ENCODE peak calls at places on chromosomes 13 and 19, in seven cellular contexts. Q, P, G, Z, J, V and W are unnamed samples.

GRCh38 chr19:49004964-49005614 is 11.4 kb downstream of the RUVBL2 start:
- DNase-seq in Q (no peak), P (no peak), G (no peak), Z (no peak), J (no peak), V (no peak), W (no peak)

GRCh38 chr13:75038315-75038881 is 443.6 kb downstream of the TBC1D4 start:
- DNase-seq in Q (no peak), P (no peak), G (no peak), Z (no peak), J (no peak), V (no peak), W (no peak)

GRCh38 chr13:54133721-54134120 is 1105.1 kb downstream of the OLFM4 start:
- DNase-seq in Q (no peak), P (no peak), G (no peak), Z (no peak), J (no peak), V (no peak), W (no peak)

GRCh38 chr13:32284927-32285632 is 30.1 kb downstream of the ZAR1L start:
- DNase-seq in Q (peak; percentile 72), P (peak; percentile 76), G (no peak), Z (peak; percentile 65), J (peak; percentile 76), V (no peak), W (no peak)

GRCh38 chr13:90717451-90717936 is 630.0 kb upstream of the MIR17HG start:
- DNase-seq in Q (peak; percentile 76), P (no peak), G (no peak), Z (peak; percentile 68), J (peak; percentile 78), V (no peak), W (no peak)

GRCh38 chr19:9161427-9161826 is 17.4 kb upstream of the OR7D2 start:
- DNase-seq in Q (no peak), P (no peak), G (no peak), Z (no peak), J (no peak), V (no peak), W (no peak)

GRCh38 chr19:17777840-17778620 is 16.9 kb upstream of the B3GNT3 start:
- DNase-seq in Q (no peak), P (no peak), G (peak; percentile 93), Z (no peak), J (peak; percentile 58), V (no peak), W (no peak)

GRCh38 chr13:95463516-95463915 is 89.0 kb upstream of the CLDN10 start:
- DNase-seq in Q (peak; percentile 12), P (no peak), G (no peak), Z (no peak), J (peak; percentile 43), V (no peak), W (no peak)

GRCh38 chr13:45786293-45786920 is 65.1 kb downstream of the SIAH3 start:
- DNase-seq in Q (no peak), P (peak; percentile 58), G (no peak), Z (no peak), J (no peak), V (no peak), W (no peak)

GRCh38 chr13:40345149-40345514 is 321.3 kb downstream of the FOXO1 start:
- DNase-seq in Q (no peak), P (no peak), G (no peak), Z (no peak), J (no peak), V (peak; percentile 54), W (no peak)

GRCh38 chr19:31312004-31312403 is 37.2 kb downstream of the TSHZ3 start:
- DNase-seq in Q (peak; percentile 29), P (no peak), G (no peak), Z (peak; percentile 68), J (peak; percentile 16), V (no peak), W (no peak)

GRCh38 chr13:75637101-75637774 is 1.1 kb downstream of the LMO7 start:
- DNase-seq in Q (peak; percentile 18), P (no peak), G (no peak), Z (peak; percentile 45), J (no peak), V (no peak), W (no peak)

GRCh38 chr19:58033741-58034475 is at the start of gene ZSCAN1:
- DNase-seq in Q (peak; percentile 11), P (peak; percentile 99), G (peak; percentile 90), Z (peak; percentile 86), J (peak; percentile 22), V (peak; percentile 14), W (no peak)
- H3K4me3 ChIP-seq in Q (no peak within 1 kb of the TSS), P (peak within 1 kb of the TSS; percentile 4), G (peak within 1 kb of the TSS; percentile 46), Z (peak within 1 kb of the TSS; percentile 49), J (peak within 1 kb of the TSS; percentile 18), V (peak within 1 kb of the TSS; percentile 27), W (peak within 1 kb of the TSS; percentile 53)

DNA sequence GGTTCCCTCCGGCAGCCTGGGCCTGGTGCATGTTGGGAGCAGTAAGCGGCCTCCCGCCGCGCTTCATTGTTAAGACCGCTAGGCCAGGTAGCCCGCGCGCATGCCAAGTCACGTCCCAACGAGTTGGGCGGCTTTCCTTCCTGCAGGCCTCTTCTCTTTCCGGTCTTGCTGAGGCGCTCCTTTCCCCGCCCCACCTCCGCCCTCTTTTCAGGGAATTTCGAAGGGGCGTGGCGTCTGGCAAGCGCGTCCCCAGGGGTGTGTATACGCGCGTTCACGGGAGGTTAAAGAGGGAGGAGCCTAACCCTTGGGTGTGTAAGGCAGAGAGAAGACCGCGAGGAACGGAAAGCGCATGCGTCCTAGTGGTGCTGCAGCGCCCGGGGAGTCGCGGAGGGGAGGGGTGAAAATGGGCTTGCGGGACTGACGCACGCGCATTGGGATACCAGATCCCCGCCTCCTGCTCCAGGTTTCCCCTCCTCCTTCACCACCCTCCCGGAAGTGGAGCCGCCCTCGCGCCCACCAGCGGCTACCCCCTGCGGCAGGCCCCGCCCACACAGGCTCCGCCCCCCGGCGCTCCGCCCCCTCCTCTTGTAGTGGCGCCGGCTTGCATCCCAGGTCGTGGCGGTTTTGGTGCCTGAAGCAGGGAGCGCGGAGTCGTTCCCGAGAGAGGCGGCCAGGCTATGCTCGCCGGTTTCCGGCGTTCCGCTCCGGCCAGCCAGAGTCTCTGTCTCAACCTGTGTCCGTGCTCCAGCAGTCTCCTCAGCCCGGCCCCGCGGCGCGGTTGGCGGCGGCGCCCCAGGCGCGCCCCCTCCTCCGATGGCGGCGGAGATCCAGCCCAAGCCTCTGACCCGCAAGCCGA is at the start of gene WDFY2:
- DNase-seq in Q (peak; percentile 100), P (peak; percentile 100), G (peak; percentile 100), Z (peak; percentile 100), J (peak; percentile 99), V (peak; percentile 100), W (peak; percentile 100)
- TF ChIP-seq CTCF in Q (no peak), P (no peak), G (peak; percentile 10), Z (no peak), J (peak; percentile 40), V (peak; percentile 3), W (no peak)

DNA sequence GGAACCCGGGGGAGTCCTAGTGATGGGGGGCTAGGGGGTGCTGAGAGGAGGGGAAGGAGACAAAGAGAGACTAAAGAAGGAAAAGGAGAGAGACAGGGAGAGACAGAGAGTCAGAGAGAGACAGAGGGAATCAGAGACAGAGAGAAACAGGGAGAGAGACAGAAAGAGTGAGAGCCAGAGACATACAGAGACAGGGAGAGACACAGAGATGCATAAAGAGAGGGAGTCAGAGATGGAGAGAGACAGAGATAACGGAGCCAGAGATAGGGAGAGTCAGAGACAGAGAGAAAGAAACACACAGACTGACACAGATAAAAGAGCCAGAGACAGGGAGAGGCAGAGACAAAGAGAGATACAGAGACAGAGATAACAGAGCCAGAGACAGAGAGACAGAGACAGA is 1.5 kb upstream of the TNFSF9 start:
- DNase-seq in Q (no peak), P (no peak), G (no peak), Z (no peak), J (no peak), V (no peak), W (no peak)
- H3K36me3 ChIP-seq in Q (peaks cover under 1% of the 10 kb centered on the region), P (no peaks in the 10 kb centered on the region), G (no peaks in the 10 kb centered on the region), Z (no peaks in the 10 kb centered on the region), J (no peaks in the 10 kb centered on the region), V (no peaks in the 10 kb centered on the region), W (no peaks in the 10 kb centered on the region)

DNA sequence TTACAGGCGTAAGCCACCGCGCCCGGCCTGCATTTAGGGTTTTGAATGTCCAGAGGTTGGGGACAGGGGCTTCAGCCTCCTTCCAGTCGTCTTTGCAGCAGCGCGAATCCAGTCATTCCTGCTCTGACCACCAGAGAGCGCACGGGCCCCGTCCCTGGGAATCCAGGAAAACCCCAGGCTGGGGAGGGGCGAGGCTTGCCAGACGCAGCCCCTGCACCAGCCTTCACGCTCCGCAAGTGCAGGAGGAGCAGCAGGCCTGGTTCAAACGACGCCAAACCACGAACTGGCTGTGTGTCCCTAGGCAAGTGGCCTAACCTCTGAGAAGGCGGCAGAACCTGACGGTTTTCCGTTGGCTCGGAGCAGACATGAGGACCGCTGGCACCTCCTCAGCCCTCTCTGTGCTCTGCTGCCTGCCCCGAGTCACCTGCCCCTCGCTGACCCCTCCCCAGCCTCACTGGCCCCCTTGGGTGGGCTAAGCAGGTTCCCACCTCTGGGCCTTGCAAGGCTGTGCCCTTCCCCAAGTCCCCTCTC is 2.0 kb upstream of the RNF126 start:
- DNase-seq in Q (peak; percentile 48), P (peak; percentile 78), G (peak; percentile 89), Z (peak; percentile 71), J (peak; percentile 41), V (peak; percentile 60), W (peak; percentile 87)
- H3K4me3 ChIP-seq in Q (peak overlapping the region; percentile 5), P (no peak overlapping the region), G (peak overlapping the region; percentile 33), Z (no peak overlapping the region), J (no peak overlapping the region), V (peak overlapping the region; percentile 36), W (peak overlapping the region; percentile 41)

DNA sequence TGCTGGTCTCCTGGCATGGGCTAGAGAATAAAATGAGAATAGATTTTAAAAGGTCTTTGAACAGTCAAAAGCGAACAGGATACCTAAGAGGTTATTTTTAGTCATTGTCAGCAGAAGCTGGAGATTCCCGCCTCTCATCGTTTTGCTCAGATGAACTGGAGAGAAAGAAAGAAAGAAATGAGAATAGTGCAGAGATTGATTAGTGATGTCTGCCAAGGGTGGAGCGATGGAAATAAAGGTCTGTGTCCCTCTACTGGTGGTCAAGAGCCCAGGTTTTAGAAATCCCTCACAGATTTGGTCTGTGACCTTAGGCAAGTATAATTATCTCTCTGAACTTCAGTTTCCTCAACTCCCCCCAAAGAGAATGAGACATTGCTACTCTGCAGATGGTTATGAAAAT is 5.4 kb downstream of the NCAN start:
- DNase-seq in Q (peak; percentile 39), P (no peak), G (no peak), Z (peak; percentile 19), J (peak; percentile 10), V (no peak), W (no peak)
- TF ChIP-seq CTCF in Q (no peak), P (no peak), G (no peak), Z (no peak), J (no peak), V (no peak), W (no peak)

GRCh38 chr13:36818483-36819063 is 449 bp upstream of the RFXAP start:
- DNase-seq in Q (no peak), P (no peak), G (no peak), Z (peak; percentile 4), J (no peak), V (no peak), W (no peak)
- H3K36me3 ChIP-seq in Q (peaks cover 2% of the 10 kb centered on the region), P (no peaks in the 10 kb centered on the region), G (no peaks in the 10 kb centered on the region), Z (no peaks in the 10 kb centered on the region), J (no peaks in the 10 kb centered on the region), V (no peaks in the 10 kb centered on the region), W (no peaks in the 10 kb centered on the region)

DNA sequence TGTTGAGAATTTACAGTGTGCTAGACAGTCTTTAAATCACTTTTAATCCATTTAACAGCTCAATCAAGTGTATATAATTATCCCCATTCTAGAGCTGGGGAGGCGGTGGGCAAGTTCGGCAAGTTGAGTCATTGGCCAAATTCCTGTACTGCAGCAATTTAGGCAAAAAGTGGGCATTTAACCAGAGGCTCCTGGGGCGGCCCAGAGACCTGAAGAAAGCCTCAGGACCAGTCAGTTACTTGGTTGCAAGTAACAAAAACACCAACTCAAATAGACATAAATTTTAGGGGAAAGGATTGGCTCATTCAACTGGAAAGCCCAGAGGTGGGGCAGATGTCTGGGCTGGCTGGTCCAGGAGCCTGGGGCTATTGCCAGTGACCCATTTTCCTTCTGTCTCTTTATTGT is 97.1 kb downstream of the SIPA1L3 start:
- DNase-seq in Q (no peak), P (no peak), G (no peak), Z (no peak), J (no peak), V (no peak), W (no peak)
- H3K4me3 ChIP-seq in Q (peak overlapping the region; percentile 44), P (no peak overlapping the region), G (peak overlapping the region; percentile 43), Z (peak overlapping the region; percentile 51), J (peak overlapping the region; percentile 35), V (peak overlapping the region; percentile 45), W (peak overlapping the region; percentile 54)